ENCODE peak calls at places on chromosomes 13 and 19, in seven cellular contexts. N is body of pancreas; T is Peyer's patch; Y is colonic mucosa; G is astrocyte; P is heart right ventricle; M is effector memory CD4-positive, alpha-beta T cell. R is an unnamed sample.

GRCh38 chr19:44657211-44657921 is 13.7 kb downstream of the PVR start:
- DNase-seq in N (peak; percentile 60), T (peak; percentile 58), Y (peak; percentile 68), G (peak; percentile 24), P (peak; percentile 74), M (peak; percentile 22), R (peak; percentile 48)

GRCh38 chr19:19594371-19594770 is 24.1 kb downstream of the PBX4 start:
- DNase-seq in N (no peak), T (no peak), Y (no peak), G (no peak), P (no peak), M (no peak), R (no peak)

GRCh38 chr13:30898721-30899188 is 7.3 kb upstream of the MEDAG start:
- DNase-seq in N (no peak), T (no peak), Y (no peak), G (peak; percentile 98), P (peak; percentile 61), M (no peak), R (no peak)

GRCh38 chr19:52988506-52988905 is 25.2 kb upstream of the ERVV-1 start:
- DNase-seq in N (no peak), T (no peak), Y (no peak), G (no peak), P (no peak), M (no peak), R (no peak)

GRCh38 chr13:102945324-102945815 is 99.5 kb downstream of the ERCC5 start:
- DNase-seq in N (no peak), T (no peak), Y (no peak), G (no peak), P (no peak), M (no peak), R (no peak)

GRCh38 chr19:53007200-53008054 is 6.3 kb upstream of the ERVV-1 start:
- DNase-seq in N (no peak), T (no peak), Y (no peak), G (no peak), P (no peak), M (no peak), R (no peak)

GRCh38 chr19:2719910-2720776 is 1.0 kb downstream of the DIRAS1 start:
- DNase-seq in N (peak; percentile 53), T (no peak), Y (no peak), G (peak; percentile 8), P (peak; percentile 60), M (no peak), R (no peak)

GRCh38 chr19:39145180-39145953 is 19.8 kb downstream of the PAK4 start:
- DNase-seq in N (peak; percentile 31), T (no peak), Y (peak; percentile 61), G (no peak), P (no peak), M (no peak), R (no peak)

GRCh38 chr19:670609-671075 is 5.5 kb upstream of the FSTL3 start:
- DNase-seq in N (no peak), T (no peak), Y (no peak), G (no peak), P (no peak), M (no peak), R (no peak)

GRCh38 chr19:33763661-33764343 is 32.9 kb upstream of the KCTD15 start:
- DNase-seq in N (peak; percentile 57), T (no peak), Y (no peak), G (no peak), P (no peak), M (no peak), R (no peak)

GRCh38 chr19:18408053-18408476 is 10.6 kb upstream of the LRRC25 start:
- DNase-seq in N (peak; percentile 62), T (peak; percentile 90), Y (peak; percentile 82), G (no peak), P (peak; percentile 8), M (no peak), R (no peak)

GRCh38 chr13:80476953-80477352 is 136.0 kb upstream of the SPRY2 start:
- DNase-seq in N (no peak), T (no peak), Y (no peak), G (no peak), P (no peak), M (no peak), R (no peak)

GRCh38 chr13:25170554-25171107 is 1.5 kb downstream of the AMER2 start:
- DNase-seq in N (no peak), T (no peak), Y (no peak), G (no peak), P (no peak), M (no peak), R (no peak)

GRCh38 chr13:25018729-25019115 is 77.2 kb upstream of the PABPC3 start:
- DNase-seq in N (no peak), T (no peak), Y (peak; percentile 23), G (no peak), P (no peak), M (no peak), R (peak; percentile 25)

GRCh38 chr13:95564091-95564490 is 11.6 kb downstream of the CLDN10 start:
- DNase-seq in N (no peak), T (no peak), Y (no peak), G (no peak), P (no peak), M (no peak), R (no peak)

GRCh38 chr13:35531551-35531950 is 55.1 kb upstream of the MAB21L1 start:
- DNase-seq in N (no peak), T (no peak), Y (no peak), G (no peak), P (no peak), M (no peak), R (no peak)

GRCh38 chr13:25232937-25233515 is 54.3 kb downstream of the MTMR6 start:
- DNase-seq in N (peak; percentile 9), T (no peak), Y (no peak), G (no peak), P (no peak), M (no peak), R (peak; percentile 8)

GRCh38 chr19:44753932-44754742 is 5.6 kb downstream of the BCL3 start:
- DNase-seq in N (peak; percentile 97), T (peak; percentile 97), Y (peak; percentile 98), G (peak; percentile 82), P (peak; percentile 96), M (peak; percentile 59), R (peak; percentile 32)

GRCh38 chr19:4278926-4279529 is at the start of gene SHD:
- DNase-seq in N (no peak), T (no peak), Y (no peak), G (no peak), P (no peak), M (no peak), R (no peak)

GRCh38 chr19:53795019-53795418 is 29.1 kb downstream of the NLRP12 start:
- DNase-seq in N (no peak), T (no peak), Y (no peak), G (no peak), P (no peak), M (no peak), R (no peak)

GRCh38 chr19:34580055-34580336 is 97.0 kb downstream of the SCGB2B2 start:
- DNase-seq in N (no peak), T (no peak), Y (no peak), G (no peak), P (no peak), M (no peak), R (no peak)

GRCh38 chr13:110364081-110364480 is 57.0 kb downstream of the COL4A2 start:
- DNase-seq in N (no peak), T (no peak), Y (no peak), G (no peak), P (no peak), M (no peak), R (no peak)

GRCh38 chr13:32381539-32381938 is 46.4 kb downstream of the N4BP2L1 start:
- DNase-seq in N (peak; percentile 32), T (no peak), Y (no peak), G (peak; percentile 1), P (peak; percentile 30), M (peak; percentile 1), R (peak; percentile 35)

GRCh38 chr13:53144826-53145225 is 116.2 kb downstream of the OLFM4 start:
- DNase-seq in N (no peak), T (no peak), Y (no peak), G (no peak), P (no peak), M (no peak), R (no peak)

GRCh38 chr19:13020002-13020414 is 24.7 kb downstream of the NFIX start:
- DNase-seq in N (no peak), T (no peak), Y (no peak), G (peak; percentile 70), P (no peak), M (no peak), R (no peak)
- H3K4me3 ChIP-seq in N (no peak overlapping the region), T (no peak overlapping the region), Y (no peak overlapping the region), G (no peak overlapping the region), P (no peak overlapping the region), M (no peak overlapping the region), R (no peak overlapping the region)

DNA sequence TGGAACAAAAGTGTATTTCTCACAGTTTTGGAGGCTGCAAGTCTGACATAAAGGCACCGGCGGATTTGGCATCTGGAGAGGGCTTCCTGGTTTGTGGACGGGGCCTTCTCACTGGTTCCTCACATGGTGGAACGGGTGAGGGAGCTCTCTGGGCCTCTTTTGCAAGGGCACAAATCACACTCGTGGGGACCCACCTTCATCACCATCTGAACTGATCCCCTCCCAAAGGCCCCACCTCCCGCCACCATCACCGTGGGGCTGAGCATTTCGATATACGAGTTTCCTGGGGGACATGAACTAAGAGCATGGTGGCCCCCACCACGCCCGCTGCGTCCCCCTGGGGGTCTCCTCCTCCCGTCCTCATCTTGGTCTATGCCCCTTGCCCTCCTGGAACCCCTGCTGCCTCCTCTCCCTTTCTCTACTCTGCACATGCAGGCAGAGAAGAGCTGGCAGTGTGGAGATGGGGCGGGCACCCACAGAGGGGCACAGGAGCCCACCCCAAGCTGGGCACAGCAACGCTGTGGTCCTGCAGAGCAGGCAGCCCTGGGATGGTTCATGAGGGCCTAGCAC is 20.8 kb upstream of the SPACA7 start:
- DNase-seq in N (no peak), T (no peak), Y (no peak), G (no peak), P (no peak), M (no peak), R (no peak)
- H3K27me3 ChIP-seq in N (no peaks in the 10 kb centered on the region), T (no peaks in the 10 kb centered on the region), Y (no peaks in the 10 kb centered on the region), G (no peaks in the 10 kb centered on the region), P (peaks cover 31% of the 10 kb centered on the region), M (no peaks in the 10 kb centered on the region), R (no peaks in the 10 kb centered on the region)

GRCh38 chr19:7098701-7099596 is 29.4 kb downstream of the ZNF557 start:
- DNase-seq in N (peak; percentile 94), T (peak; percentile 82), Y (peak; percentile 93), G (peak; percentile 82), P (peak; percentile 93), M (peak; percentile 80), R (peak; percentile 87)
- H3K4me3 ChIP-seq in N (peak overlapping the region; percentile 9), T (peak overlapping the region; percentile 64), Y (peak overlapping the region; percentile 68), G (peak overlapping the region; percentile 60), P (peak overlapping the region; percentile 46), M (peak overlapping the region; percentile 63), R (peak overlapping the region; percentile 62)

GRCh38 chr19:10009714-10010224 is 535 bp downstream of the COL5A3 start:
- DNase-seq in N (no peak), T (no peak), Y (no peak), G (no peak), P (no peak), M (no peak), R (no peak)

GRCh38 chr19:10011974-10012373 is 1.3 kb upstream of the RDH8 start:
- DNase-seq in N (no peak), T (no peak), Y (no peak), G (no peak), P (no peak), M (no peak), R (no peak)

GRCh38 chr19:10009269-10009665 is 1.0 kb downstream of the COL5A3 start:
- DNase-seq in N (peak; percentile 50), T (no peak), Y (peak; percentile 61), G (peak; percentile 57), P (peak; percentile 84), M (peak; percentile 48), R (peak; percentile 36)

GRCh38 chr19:10010939-10011338 is 635 bp upstream of the COL5A3 start:
- DNase-seq in N (no peak), T (no peak), Y (no peak), G (no peak), P (no peak), M (no peak), R (no peak)

GRCh38 chr19:10010247-10010691 is at the start of gene COL5A3:
- DNase-seq in N (peak; percentile 30), T (no peak), Y (peak; percentile 60), G (no peak), P (peak; percentile 69), M (no peak), R (no peak)
- H3K27me3 ChIP-seq in N (peaks cover 14% of the 10 kb centered on the region), T (no peaks in the 10 kb centered on the region), Y (peaks cover 11% of the 10 kb centered on the region), G (peaks cover 34% of the 10 kb centered on the region), P (peaks cover 52% of the 10 kb centered on the region), M (peaks cover 35% of the 10 kb centered on the region), R (peaks cover 17% of the 10 kb centered on the region)

R was measured in CD4-positive, CD25-positive, alpha-beta regulatory T cell.